ENCODE peak calls at places on chromosomes 12 and 14, in four cellular contexts. One of them, this sample, is unnamed.

GRCh38 chr14:88468396-88468795 is 82.9 kb downstream of the SPATA7 start:
- DNase-seq in A673: no peak
- DNase-seq in spleen: no peak
- DNase-seq in IMR-90: peak
- DNase-seq in this sample: peak

GRCh38 chr12:100127766-100128508 is 14.7 kb downstream of the BLTP3B start:
- DNase-seq in spleen: no peak
- DNase-seq in IMR-90: peak
- DNase-seq in A673: peak
- DNase-seq in this sample: no peak

GRCh38 chr14:76995279-76996035 is 33.1 kb downstream of the IRF2BPL start:
- DNase-seq in A673: no peak
- DNase-seq in spleen: no peak
- DNase-seq in IMR-90: no peak
- DNase-seq in this sample: no peak

GRCh38 chr12:118061876-118062791 is 1.2 kb upstream of the WSB2 start:
- DNase-seq in IMR-90: peak
- DNase-seq in spleen: peak
- DNase-seq in A673: peak
- DNase-seq in this sample: no peak

GRCh38 chr12:54328595-54329337 is 3.8 kb downstream of the COPZ1 start:
- DNase-seq in IMR-90: no peak
- DNase-seq in A673: no peak
- DNase-seq in spleen: no peak
- DNase-seq in this sample: no peak

GRCh38 chr14:76502638-76503037 is 126.7 kb downstream of the ESRRB start:
- DNase-seq in A673: no peak
- DNase-seq in IMR-90: no peak
- DNase-seq in spleen: peak
- DNase-seq in this sample: no peak

GRCh38 chr12:34404377-34405285 is 382.3 kb downstream of the ALG10 start:
- DNase-seq in IMR-90: no peak
- DNase-seq in spleen: peak
- DNase-seq in A673: no peak
- DNase-seq in this sample: no peak

GRCh38 chr14:95320076-95320895 is 578 bp upstream of the CLMN start:
- DNase-seq in spleen: peak
- DNase-seq in A673: peak
- DNase-seq in IMR-90: no peak
- DNase-seq in this sample: no peak

GRCh38 chr14:96178674-96179321 is 25.8 kb upstream of the BDKRB2 start:
- DNase-seq in IMR-90: peak
- DNase-seq in spleen: peak
- DNase-seq in A673: no peak
- DNase-seq in this sample: no peak

GRCh38 chr14:75454963-75455546 is 27.2 kb downstream of the JDP2 start:
- DNase-seq in IMR-90: peak
- DNase-seq in spleen: no peak
- DNase-seq in A673: no peak
- DNase-seq in this sample: peak

GRCh38 chr12:2481951-2482350 is 312.8 kb upstream of the FKBP4 start:
- DNase-seq in spleen: no peak
- DNase-seq in A673: no peak
- DNase-seq in IMR-90: no peak
- DNase-seq in this sample: no peak

GRCh38 chr14:64931123-64931522 is 11.4 kb downstream of the GPX2 start:
- DNase-seq in spleen: no peak
- DNase-seq in A673: no peak
- DNase-seq in IMR-90: no peak
- DNase-seq in this sample: no peak

GRCh38 chr12:119366007-119366406 is 31.5 kb downstream of the CCDC60 start:
- DNase-seq in A673: no peak
- DNase-seq in IMR-90: no peak
- DNase-seq in spleen: no peak
- DNase-seq in this sample: no peak
- H3K4me3 ChIP-seq in A673: no peak
- H3K4me3 ChIP-seq in IMR-90: no peak
- H3K4me3 ChIP-seq in spleen: no peak
- H3K4me3 ChIP-seq in this sample: no peak

GRCh38 chr12:778615-779014 is 26.2 kb downstream of the WNK1 start:
- DNase-seq in A673: no peak
- DNase-seq in spleen: no peak
- DNase-seq in IMR-90: no peak
- DNase-seq in this sample: no peak
- H3K4me3 ChIP-seq in A673: no peak
- H3K4me3 ChIP-seq in spleen: no peak
- H3K4me3 ChIP-seq in IMR-90: no peak
- H3K4me3 ChIP-seq in this sample: no peak

GRCh38 chr14:89721330-89721729 is 233.2 kb downstream of the EFCAB11 start:
- DNase-seq in A673: no peak
- DNase-seq in IMR-90: no peak
- DNase-seq in spleen: no peak
- DNase-seq in this sample: no peak
- H3K4me3 ChIP-seq in A673: no peak
- H3K4me3 ChIP-seq in IMR-90: no peak
- H3K4me3 ChIP-seq in spleen: no peak
- H3K4me3 ChIP-seq in this sample: no peak

GRCh38 chr14:33499687-33500086 is 451.2 kb downstream of the EGLN3 start:
- DNase-seq in spleen: no peak
- DNase-seq in A673: no peak
- DNase-seq in IMR-90: no peak
- DNase-seq in this sample: no peak
- H3K4me3 ChIP-seq in spleen: no peak
- H3K4me3 ChIP-seq in A673: no peak
- H3K4me3 ChIP-seq in IMR-90: no peak
- H3K4me3 ChIP-seq in this sample: no peak

GRCh38 chr14:61269321-61270083 is 11.6 kb downstream of the TMEM30B start:
- DNase-seq in IMR-90: peak
- DNase-seq in A673: peak
- DNase-seq in spleen: peak
- DNase-seq in this sample: peak

GRCh38 chr14:61264699-61265098 is 16.4 kb downstream of the TMEM30B start:
- DNase-seq in A673: no peak
- DNase-seq in spleen: no peak
- DNase-seq in IMR-90: no peak
- DNase-seq in this sample: no peak

GRCh38 chr14:61268797-61269196 is 12.3 kb downstream of the TMEM30B start:
- DNase-seq in IMR-90: peak
- DNase-seq in A673: no peak
- DNase-seq in spleen: no peak
- DNase-seq in this sample: no peak

GRCh38 chr14:61266436-61267220 is 14.5 kb downstream of the TMEM30B start:
- DNase-seq in IMR-90: no peak
- DNase-seq in spleen: no peak
- DNase-seq in A673: no peak
- DNase-seq in this sample: no peak

GRCh38 chr14:61267336-61267735 is 13.8 kb downstream of the TMEM30B start:
- DNase-seq in A673: no peak
- DNase-seq in spleen: no peak
- DNase-seq in IMR-90: peak
- DNase-seq in this sample: no peak
- H3K4me3 ChIP-seq in A673: no peak
- H3K4me3 ChIP-seq in spleen: no peak
- H3K4me3 ChIP-seq in IMR-90: no peak
- H3K4me3 ChIP-seq in this sample: no peak